ENCODE peak calls at places on chromosomes 6 and 20, in four cellular contexts. W is right atrium auricular region, Y is MM.1S, H is left lung. X is an unnamed sample. For H3K4me1 and H3K27me3, the result is how much of the 10 kb centered on the place peaks cover.

GRCh38 chr6:159577564-159577963 is 115.5 kb downstream of the SOD2 start:
- DNase-seq in Y (no peak), W (no peak), H (peak), X (no peak)

GRCh38 chr6:43089467-43089866 is 13.4 kb downstream of the PTK7 start:
- DNase-seq in W (no peak), H (no peak), Y (no peak), X (no peak)

GRCh38 chr20:33900515-33901131 is 89.5 kb downstream of the CHMP4B start:
- DNase-seq in W (no peak), H (no peak), Y (no peak), X (no peak)

GRCh38 chr6:151240036-151240685 is 394 bp downstream of the AKAP12 start:
- DNase-seq in H (peak), Y (no peak), W (peak), X (peak)

GRCh38 chr20:50193851-50194830 is 3.5 kb downstream of the CEBPB start:
- DNase-seq in H (no peak), W (peak), Y (no peak), X (no peak)

GRCh38 chr20:45300961-45301360 is 5.7 kb upstream of the RBPJL start:
- DNase-seq in H (no peak), Y (peak), W (no peak), X (no peak)

GRCh38 chr6:4287811-4288244 is 152.5 kb upstream of the ECI2 start:
- DNase-seq in H (no peak), Y (no peak), W (no peak), X (peak)

GRCh38 chr20:50585678-50586077 is 75.5 kb downstream of the PTPN1 start:
- DNase-seq in Y (no peak), H (no peak), W (no peak), X (no peak)

GRCh38 chr6:16759181-16759645 is 2.0 kb downstream of the ATXN1 start:
- DNase-seq in H (no peak), Y (no peak), W (no peak), X (no peak)

GRCh38 chr6:116971959-116972358 is 94.9 kb downstream of the RFX6 start:
- DNase-seq in Y (peak), H (no peak), W (no peak), X (peak)

DNA sequence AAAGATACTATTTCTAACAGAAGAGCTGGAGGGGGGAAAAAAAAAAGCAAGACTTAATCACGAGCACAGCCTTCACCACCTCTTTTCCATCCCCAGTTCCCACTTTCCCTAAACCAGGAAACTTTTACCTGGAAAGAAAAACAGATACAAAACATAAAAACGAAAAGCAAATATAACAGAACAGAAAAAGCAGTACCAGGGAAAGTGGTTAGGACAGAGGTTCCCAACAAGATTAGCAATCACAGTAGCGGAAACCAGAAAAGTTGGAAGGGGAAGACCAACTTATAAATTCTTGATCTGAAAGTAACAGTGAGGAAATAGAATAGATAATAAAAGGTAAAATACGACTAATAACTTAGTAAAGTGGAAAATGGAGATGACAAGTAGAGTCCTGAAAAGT is 1.2 kb downstream of the DDX39B start:
- DNase-seq in H (no peak), W (no peak), Y (no peak), X (no peak)
- H3K4me1 ChIP-seq in H (half or more), W (under half), Y (under half), X (half or more)

DNA sequence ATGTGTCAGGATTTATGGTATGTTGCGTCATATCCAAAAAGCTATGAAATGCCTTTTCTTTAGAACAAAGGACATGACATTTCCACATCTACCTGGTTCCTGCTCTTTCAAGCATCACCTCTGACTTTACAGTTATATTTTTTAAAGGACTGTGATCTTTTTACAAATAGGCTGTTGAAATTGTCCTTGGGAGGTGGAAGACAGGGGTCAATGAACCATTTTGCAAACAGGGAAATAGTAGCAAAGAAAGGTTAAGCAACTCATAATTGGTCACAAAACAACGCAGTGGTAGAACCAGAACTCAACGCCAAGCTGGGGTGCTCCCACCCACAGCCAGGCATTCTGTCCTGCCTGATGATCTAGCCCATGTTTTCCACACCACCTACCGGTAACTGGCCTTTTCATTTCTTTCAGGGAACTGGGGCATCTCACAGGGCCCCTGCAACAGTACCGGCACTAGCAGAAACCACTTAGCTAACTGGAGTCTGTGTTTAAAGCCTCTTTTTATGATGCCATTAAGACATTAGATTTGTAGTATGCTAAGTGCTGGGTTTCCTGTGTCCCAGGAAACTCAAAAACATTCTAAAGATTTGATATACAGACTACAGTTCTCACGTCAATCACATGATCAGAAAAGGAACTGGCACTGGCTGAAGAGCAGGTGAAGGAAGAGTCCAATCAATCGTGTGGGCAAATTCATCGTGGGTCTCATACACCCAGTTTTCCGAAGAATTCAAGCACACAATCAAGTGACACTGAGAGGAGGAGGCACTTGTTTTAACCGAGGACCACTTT is 13.9 kb downstream of the ZNF217 start:
- DNase-seq in Y (no peak), H (peak), W (peak), X (no peak)
- TF ChIP-seq CTCF in Y (no peak), H (no peak), W (no peak), X (no peak)

DNA sequence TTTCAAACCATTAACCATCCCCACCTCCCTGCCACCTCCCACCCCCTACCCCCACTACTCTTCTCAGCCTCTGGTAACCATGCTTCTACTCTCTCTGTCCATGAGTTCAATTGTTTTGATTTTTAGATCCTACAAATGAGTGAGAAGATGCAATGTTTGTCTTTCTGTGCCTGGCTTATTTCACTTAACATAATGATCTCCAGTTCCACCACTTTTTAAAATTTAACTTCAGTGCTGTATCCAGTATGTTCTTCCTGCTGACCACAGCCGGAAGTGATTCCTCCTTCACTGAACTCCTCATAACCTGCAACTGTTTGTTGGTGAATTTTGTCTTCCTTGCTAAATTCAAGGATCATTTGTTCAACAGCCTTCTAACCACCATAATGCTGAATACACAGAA is 3.9 kb downstream of the MAP7 start:
- DNase-seq in Y (no peak), H (no peak), W (no peak), X (no peak)
- H3K27me3 ChIP-seq in Y (under half), H (under half), W (under half), X (under half)

GRCh38 chr6:36663504-36664446 is 14.7 kb upstream of the CDKN1A start:
- DNase-seq in Y (no peak), H (no peak), W (no peak), X (no peak)
- H3K4me1 ChIP-seq in Y (under half), H (under half), W (under half), X (under half)

GRCh38 chr6:94636780-94637385 is 940.5 kb upstream of the MANEA start:
- DNase-seq in H (no peak), W (no peak), Y (no peak), X (no peak)
- TF ChIP-seq CTCF in H (no peak), W (no peak), Y (peak), X (no peak)

DNA sequence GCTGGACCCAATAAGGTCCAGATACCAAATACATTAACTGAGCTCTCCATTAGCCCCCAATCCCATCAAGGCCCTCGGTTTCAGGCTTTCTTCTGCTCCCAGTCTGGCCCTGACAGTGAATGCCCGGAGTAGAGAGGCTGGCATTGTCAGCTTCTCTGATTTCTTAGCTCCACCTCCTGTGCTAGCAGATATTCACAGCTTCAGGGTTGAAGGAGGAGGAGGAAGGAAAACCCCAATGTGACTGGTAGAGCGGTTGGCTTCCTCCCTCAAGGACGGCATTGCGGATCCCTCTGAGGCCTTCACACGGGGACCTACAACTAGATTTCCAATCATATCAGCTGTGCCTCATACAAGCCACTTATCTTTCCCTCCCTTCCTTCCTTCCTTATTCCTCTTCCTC is 164.1 kb upstream of the SYNDIG1 start:
- DNase-seq in W (no peak), H (no peak), Y (no peak), X (no peak)
- H3K27me3 ChIP-seq in W (under half), H (under half), Y (under half), X (under half)

GRCh38 chr6:144488590-144488989 is 203.5 kb downstream of the UTRN start:
- DNase-seq in W (no peak), Y (no peak), H (no peak), X (no peak)

GRCh38 chr6:144497650-144498049 is 212.5 kb downstream of the UTRN start:
- DNase-seq in W (no peak), H (no peak), Y (no peak), X (no peak)

GRCh38 chr6:144493035-144493910 is 208.1 kb downstream of the UTRN start:
- DNase-seq in H (no peak), Y (no peak), W (no peak), X (no peak)
- H3K4me1 ChIP-seq in H (under half), Y (under half), W (under half), X (under half)

GRCh38 chr20:19807901-19808300 is 49.8 kb downstream of the RIN2 start:
- DNase-seq in H (no peak), Y (no peak), W (no peak), X (no peak)

GRCh38 chr20:19802099-19802491 is 44.0 kb downstream of the RIN2 start:
- DNase-seq in Y (no peak), W (no peak), H (no peak), X (no peak)

GRCh38 chr20:19806806-19807691 is 49.0 kb downstream of the RIN2 start:
- DNase-seq in W (no peak), Y (no peak), H (no peak), X (no peak)

GRCh38 chr20:19799325-19799724 is 41.3 kb downstream of the RIN2 start:
- DNase-seq in W (no peak), H (no peak), Y (no peak), X (no peak)

DNA sequence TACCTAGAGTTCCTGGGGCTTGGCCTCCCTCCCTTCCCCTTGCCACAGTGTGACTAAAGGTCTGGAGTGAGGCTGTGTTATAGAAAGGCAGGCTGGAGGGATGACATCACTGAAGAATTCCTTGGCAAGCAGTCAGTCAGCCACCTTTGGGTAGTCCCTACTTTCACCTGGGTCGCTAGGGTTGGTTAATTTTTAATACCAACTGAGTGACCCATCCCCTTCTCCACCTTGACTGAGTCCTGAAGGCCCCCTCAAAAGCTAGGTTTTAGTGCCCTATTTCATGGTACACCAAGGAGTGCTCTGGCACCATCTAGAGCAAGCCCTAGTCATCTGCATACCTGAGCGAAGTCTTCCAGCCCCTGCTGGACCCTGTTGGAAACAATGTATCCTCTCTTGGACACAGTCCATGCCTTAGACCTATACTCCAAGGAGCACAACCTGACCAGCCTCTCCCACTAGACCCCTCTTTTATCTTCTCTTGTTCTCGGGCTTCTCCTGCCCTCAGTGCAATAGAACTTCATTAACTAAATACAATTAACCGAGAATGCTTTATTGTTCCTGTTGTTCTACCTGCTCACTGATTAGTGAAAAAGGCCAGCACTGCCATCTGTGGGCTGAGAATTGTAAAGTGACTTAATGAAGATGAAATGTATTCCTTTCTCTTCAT is 44.6 kb downstream of the RIN2 start:
- DNase-seq in Y (peak), W (no peak), H (no peak), X (no peak)
- TF ChIP-seq CTCF in Y (peak), W (peak), H (peak), X (peak)

GRCh38 chr6:125354649-125355048 is 52.9 kb upstream of the HDDC2 start:
- DNase-seq in W (no peak), Y (no peak), H (no peak), X (no peak)
- H3K27me3 ChIP-seq in W (under half), Y (under half), H (under half), X (under half)

X was measured in heart right ventricle.